ENCODE peak calls at places on chromosomes 4 and X, in four cellular contexts. J, E, C and V are unnamed samples.

GRCh38 chr4:44801384-44801783 is 75.0 kb upstream of the GNPDA2 start:
- DNase-seq in J (no peak), E (no peak), C (no peak), V (no peak)

GRCh38 chr4:98341309-98341708 is 80.1 kb downstream of the RAP1GDS1 start:
- DNase-seq in J (no peak), E (no peak), C (no peak), V (peak; percentile 21)

GRCh38 chr4:64940698-64941097 is 531.4 kb upstream of the TECRL start:
- DNase-seq in J (no peak), E (no peak), C (peak; percentile 95), V (no peak)

GRCh38 chr4:44446801-44447562 is 1.6 kb downstream of the KCTD8 start:
- DNase-seq in J (no peak), E (no peak), C (no peak), V (no peak)

GRCh38 chr4:37827030-37827705 is 682 bp downstream of the PGM2 start:
- DNase-seq in J (no peak), E (no peak), C (peak; percentile 75), V (no peak)

GRCh38 chrX:4944767-4945166 is 1231.3 kb upstream of the PRKX start:
- DNase-seq in J (no peak), E (no peak), C (no peak), V (peak; percentile 32)

GRCh38 chrX:68710870-68711576 is 63.6 kb downstream of the STARD8 start:
- DNase-seq in J (no peak), E (no peak), C (peak; percentile 65), V (peak; percentile 16)

GRCh38 chrX:153672531-153673397 is 849 bp downstream of the PNCK start:
- DNase-seq in J (no peak), E (no peak), C (no peak), V (no peak)

GRCh38 chr4:4427478-4427870 is 40.6 kb downstream of the NSG1 start:
- DNase-seq in J (no peak), E (no peak), C (no peak), V (no peak)

GRCh38 chrX:15853586-15854079 is 980 bp downstream of the AP1S2 start:
- DNase-seq in J (no peak), E (peak; percentile 4), C (peak; percentile 15), V (no peak)

GRCh38 chr4:74376888-74377483 is 12.0 kb downstream of the EREG start:
- DNase-seq in J (no peak), E (no peak), C (peak; percentile 60), V (peak; percentile 40)

GRCh38 chr4:3037957-3038451 is 36.3 kb downstream of the HTT-AS start:
- DNase-seq in J (no peak), E (no peak), C (no peak), V (peak; percentile 26)

GRCh38 chr4:188971125-188971524 is 831.9 kb downstream of the TRIML1 start:
- DNase-seq in J (no peak), E (no peak), C (peak; percentile 38), V (peak; percentile 50)

GRCh38 chrX:24561121-24561520 is 86.0 kb downstream of the PCYT1B start:
- DNase-seq in J (no peak), E (no peak), C (peak; percentile 52), V (peak; percentile 44)

GRCh38 chr4:56240554-56241190 is 146.6 kb downstream of the AASDH start:
- DNase-seq in J (no peak), E (no peak), C (no peak), V (no peak)

GRCh38 chr4:154406022-154406835 is 85.4 kb downstream of the DCHS2 start:
- DNase-seq in J (no peak), E (no peak), C (no peak), V (no peak)

GRCh38 chr4:142846729-142847606 is 867 bp upstream of the INPP4B start:
- DNase-seq in J (no peak), E (peak; percentile 77), C (peak; percentile 90), V (no peak)

GRCh38 chr4:116824172-116824571 is 261.2 kb downstream of the TRAM1L1 start:
- DNase-seq in J (no peak), E (no peak), C (no peak), V (no peak)

GRCh38 chrX:96372313-96373046 is 312.2 kb upstream of the DIAPH2 start:
- DNase-seq in J (no peak), E (no peak), C (peak; percentile 75), V (peak; percentile 58)

GRCh38 chr4:74217365-74217764 is 59.4 kb downstream of the MTHFD2L start:
- DNase-seq in J (no peak), E (no peak), C (peak; percentile 70), V (no peak)

GRCh38 chr4:8231551-8232049 is 32.5 kb downstream of the SH3TC1 start:
- DNase-seq in J (no peak), E (no peak), C (no peak), V (no peak)

GRCh38 chr4:147933316-147933715 is 201.4 kb downstream of the ARHGAP10 start:
- DNase-seq in J (no peak), E (no peak), C (no peak), V (peak; percentile 45)

GRCh38 chr4:168411318-168412150 is 68.8 kb downstream of the DDX60L start:
- DNase-seq in J (no peak), E (peak; percentile 31), C (no peak), V (peak; percentile 18)

GRCh38 chrX:107205770-107206696 is at the start of the genes DNAAF6 and NUP62CL:
- DNase-seq in J (peak; percentile 28), E (no peak), C (peak; percentile 70), V (peak; percentile 78)

GRCh38 chr4:128661529-128661928 is 148.0 kb upstream of the JADE1 start:
- DNase-seq in J (no peak), E (no peak), C (no peak), V (no peak)

GRCh38 chr4:141642068-141642467 is 5.7 kb downstream of the IL15 start:
- DNase-seq in J (no peak), E (no peak), C (no peak), V (no peak)

GRCh38 chr4:140653718-140654515 is 85.2 kb upstream of the UCP1 start:
- DNase-seq in J (no peak), E (no peak), C (no peak), V (peak; percentile 64)

GRCh38 chr4:52016985-52017384 is 3.2 kb downstream of the LRRC66 start:
- DNase-seq in J (no peak), E (no peak), C (no peak), V (no peak)

GRCh38 chrX:138128025-138128671 is 562.2 kb downstream of the ZIC3 start:
- DNase-seq in J (no peak), E (peak; percentile 15), C (peak; percentile 75), V (peak; percentile 73)

GRCh38 chr4:99362768-99363167 is 10.2 kb upstream of the ADH1C start:
- DNase-seq in J (no peak), E (no peak), C (no peak), V (no peak)

DNA sequence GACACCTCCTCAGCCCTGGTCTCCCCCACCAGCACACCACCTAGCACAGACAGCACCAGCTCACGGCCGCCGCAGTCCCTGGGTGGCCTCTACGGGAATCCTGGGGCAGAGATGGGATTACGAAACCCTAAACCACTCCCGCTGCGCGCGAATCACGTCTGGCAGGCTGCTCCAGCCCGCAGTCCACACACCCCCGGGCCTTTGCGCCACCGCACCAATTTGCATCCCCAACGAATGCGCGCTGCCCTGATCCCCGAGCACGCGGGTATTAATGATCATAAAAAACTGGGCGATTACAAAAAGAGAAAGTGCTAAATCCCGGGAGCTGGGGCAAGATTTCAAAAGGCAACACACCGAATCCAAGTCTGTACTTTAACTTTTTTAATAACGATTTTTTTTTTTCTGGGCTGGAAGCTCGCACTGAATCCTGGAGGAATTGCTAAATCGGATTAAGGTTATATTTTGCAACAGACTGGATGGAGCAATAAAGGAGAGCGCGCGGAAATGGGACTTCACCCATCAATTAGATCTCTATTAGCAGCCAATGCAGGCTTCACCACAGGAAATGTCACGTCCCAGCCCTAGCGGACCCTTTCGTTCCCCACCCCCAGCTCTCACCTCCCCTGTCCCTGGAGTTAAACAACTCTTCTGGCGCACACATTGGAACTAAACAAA is 69.8 kb upstream of the TMEM33 start:
- DNase-seq in J (no peak), E (no peak), C (no peak), V (peak; percentile 37)
- TF ChIP-seq EZH2 in J (no peak), E (no peak), C (no peak), V (no peak)

GRCh38 chr4:48989461-48990203 is 3.6 kb downstream of the CWH43 start:
- DNase-seq in J (no peak), E (no peak), C (no peak), V (no peak)

GRCh38 chr4:48986654-48987164 is 634 bp downstream of the CWH43 start:
- DNase-seq in J (no peak), E (no peak), C (peak; percentile 27), V (no peak)

GRCh38 chr4:48985602-48985975 is 486 bp upstream of the CWH43 start:
- DNase-seq in J (no peak), E (no peak), C (no peak), V (no peak)

GRCh38 chr4:48991357-48991756 is 5.3 kb downstream of the CWH43 start:
- DNase-seq in J (no peak), E (no peak), C (no peak), V (no peak)

DNA sequence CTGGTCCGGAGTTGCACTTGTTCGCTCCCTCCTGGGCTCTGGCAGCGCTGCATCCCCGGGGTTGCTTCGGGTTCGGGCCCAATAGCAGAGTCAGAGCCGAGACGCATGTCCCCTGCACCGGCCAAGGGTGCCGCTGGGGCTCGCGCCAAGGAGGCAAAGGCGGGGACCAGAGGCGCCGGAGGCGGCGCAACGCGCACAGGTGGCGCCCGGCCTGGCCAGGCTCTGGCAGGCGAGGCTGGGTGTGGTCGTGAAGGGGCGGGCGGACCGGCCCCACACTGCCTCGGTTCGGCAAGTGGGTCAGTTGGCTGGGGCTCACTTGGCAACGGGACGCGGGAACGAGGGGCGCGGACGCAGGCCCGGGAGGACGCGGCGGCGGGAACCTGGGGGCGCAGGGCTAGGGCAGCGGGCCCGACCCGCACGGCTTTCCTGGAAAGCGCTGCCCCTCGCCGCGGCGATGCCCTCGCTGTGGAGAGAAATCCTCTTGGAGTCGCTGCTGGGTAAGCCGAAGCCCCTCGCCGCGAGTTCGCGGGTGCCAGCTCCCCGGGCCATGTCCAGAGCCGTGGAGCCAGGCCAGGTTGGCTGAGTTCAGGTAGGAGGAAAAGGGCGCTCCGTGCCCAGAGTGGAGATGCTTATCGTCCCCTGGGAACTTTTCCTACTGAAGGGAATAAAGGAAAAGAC is at the start of gene CWH43:
- DNase-seq in J (no peak), E (no peak), C (peak; percentile 61), V (no peak)
- TF ChIP-seq CTCF in J (no peak), E (no peak), C (peak; percentile 32), V (no peak)

GRCh38 chrX:119758682-119759332 is 419 bp downstream of the SOWAHD start:
- DNase-seq in J (no peak), E (no peak), C (no peak), V (peak; percentile 40)

GRCh38 chrX:119757646-119757978 is 776 bp upstream of the SOWAHD start:
- DNase-seq in J (no peak), E (no peak), C (no peak), V (no peak)

GRCh38 chrX:119760026-119760902 is 1.9 kb downstream of the SOWAHD start:
- DNase-seq in J (no peak), E (no peak), C (no peak), V (no peak)

GRCh38 chrX:119757979-119758681 is at the start of gene SOWAHD:
- DNase-seq in J (no peak), E (no peak), C (peak; percentile 50), V (no peak)

DNA sequence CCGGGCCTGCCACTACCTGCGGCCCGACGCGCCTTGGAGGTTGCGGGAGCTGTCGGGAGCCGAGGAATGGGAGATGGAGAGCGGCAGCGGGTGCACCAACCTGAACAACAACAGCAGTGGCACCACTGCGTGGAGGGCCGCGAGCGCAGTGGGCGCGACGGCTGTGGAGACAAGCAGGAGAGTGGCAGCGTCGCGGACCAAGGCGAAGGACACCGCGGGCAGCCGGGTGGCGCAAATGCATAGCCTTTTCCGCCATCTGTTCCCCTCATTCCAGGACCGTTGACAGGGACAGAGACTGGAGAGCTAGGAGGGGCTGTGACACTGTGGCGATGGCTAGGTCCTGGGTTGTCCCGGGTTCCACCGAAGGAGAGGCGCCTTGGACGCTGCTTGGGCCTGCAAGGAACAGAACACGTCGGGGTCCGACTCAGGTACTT is 962 bp downstream of the SOWAHD start:
- DNase-seq in J (no peak), E (no peak), C (no peak), V (no peak)
- TF ChIP-seq EZH2 in J (no peak), E (no peak), C (no peak), V (no peak)

GRCh38 chr4:41693629-41694028 is 54.9 kb downstream of the PHOX2B start:
- DNase-seq in J (no peak), E (no peak), C (peak; percentile 54), V (peak; percentile 54)
- TF ChIP-seq CTCF in J (peak; percentile 34), E (peak; percentile 57), C (peak; percentile 65), V (peak; percentile 58)